ENCODE peak calls at places on chromosomes 16 and 17, in four cellular contexts. I, U, K and G are unnamed samples.

GRCh38 chr17:2419526-2419925 is 18.7 kb upstream of the MNT start:
- DNase-seq in I (no peak), U (no peak), K (no peak), G (no peak)

GRCh38 chr16:80463303-80463702 is 77.5 kb upstream of the DYNLRB2 start:
- DNase-seq in I (no peak), U (no peak), K (no peak), G (no peak)

GRCh38 chr16:2799852-2800226 is 1.6 kb downstream of the PRSS41 start:
- DNase-seq in I (no peak), U (no peak), K (no peak), G (no peak)

GRCh38 chr16:75298252-75298651 is 46.8 kb upstream of the BCAR1 start:
- DNase-seq in I (no peak), U (no peak), K (no peak), G (no peak)

GRCh38 chr17:73021771-73022170 is 70.7 kb downstream of the SLC39A11 start:
- DNase-seq in I (no peak), U (peak; percentile 48), K (no peak), G (no peak)

GRCh38 chr16:15972046-15972868 is 22.8 kb downstream of the ABCC1 start:
- DNase-seq in I (no peak), U (no peak), K (peak; percentile 67), G (no peak)

GRCh38 chr17:1485748-1486376 is 6.6 kb downstream of the MYO1C start:
- DNase-seq in I (peak; percentile 72), U (peak; percentile 95), K (peak; percentile 44), G (no peak)

GRCh38 chr16:85656351-85657266 is 32.1 kb downstream of the GINS2 start:
- DNase-seq in I (no peak), U (peak; percentile 79), K (no peak), G (no peak)

GRCh38 chr16:6846452-6846851 is 486.2 kb upstream of the RBFOX1 start:
- DNase-seq in I (no peak), U (no peak), K (no peak), G (no peak)

GRCh38 chr17:6608321-6608720 is 32.2 kb downstream of the KIAA0753 start:
- DNase-seq in I (no peak), U (no peak), K (peak; percentile 56), G (no peak)

GRCh38 chr17:71472809-71473789 is 647.7 kb upstream of the SOX9 start:
- DNase-seq in I (no peak), U (no peak), K (peak; percentile 49), G (peak; percentile 42)

GRCh38 chr17:49136335-49136734 is 3.8 kb downstream of the B4GALNT2 start:
- DNase-seq in I (no peak), U (no peak), K (no peak), G (no peak)

GRCh38 chr16:28879261-28879840 is 1.1 kb downstream of the ATP2A1 start:
- DNase-seq in I (no peak), U (no peak), K (no peak), G (no peak)

GRCh38 chr16:2048116-2048543 is 345 bp downstream of the TSC2 start:
- DNase-seq in I (no peak), U (no peak), K (no peak), G (no peak)

GRCh38 chr16:80300876-80301275 is 239.9 kb upstream of the DYNLRB2 start:
- DNase-seq in I (no peak), U (no peak), K (peak; percentile 83), G (peak; percentile 18)

GRCh38 chr17:41026668-41027471 is at the start of gene KRTAP1-5:
- DNase-seq in I (no peak), U (peak; percentile 36), K (peak; percentile 74), G (peak; percentile 64)

GRCh38 chr16:73047221-73047535 is 750 bp downstream of the ZFHX3 start:
- DNase-seq in I (no peak), U (no peak), K (peak; percentile 85), G (no peak)

GRCh38 chr16:73046484-73047214 is 1.3 kb downstream of the ZFHX3 start:
- DNase-seq in I (no peak), U (no peak), K (no peak), G (no peak)

GRCh38 chr16:73047536-73048291 is at the start of gene ZFHX3:
- DNase-seq in I (peak; percentile 69), U (peak; percentile 94), K (no peak), G (no peak)

GRCh38 chr16:73049051-73049910 is 1.4 kb upstream of the ZFHX3 start:
- DNase-seq in I (no peak), U (no peak), K (no peak), G (no peak)

DNA sequence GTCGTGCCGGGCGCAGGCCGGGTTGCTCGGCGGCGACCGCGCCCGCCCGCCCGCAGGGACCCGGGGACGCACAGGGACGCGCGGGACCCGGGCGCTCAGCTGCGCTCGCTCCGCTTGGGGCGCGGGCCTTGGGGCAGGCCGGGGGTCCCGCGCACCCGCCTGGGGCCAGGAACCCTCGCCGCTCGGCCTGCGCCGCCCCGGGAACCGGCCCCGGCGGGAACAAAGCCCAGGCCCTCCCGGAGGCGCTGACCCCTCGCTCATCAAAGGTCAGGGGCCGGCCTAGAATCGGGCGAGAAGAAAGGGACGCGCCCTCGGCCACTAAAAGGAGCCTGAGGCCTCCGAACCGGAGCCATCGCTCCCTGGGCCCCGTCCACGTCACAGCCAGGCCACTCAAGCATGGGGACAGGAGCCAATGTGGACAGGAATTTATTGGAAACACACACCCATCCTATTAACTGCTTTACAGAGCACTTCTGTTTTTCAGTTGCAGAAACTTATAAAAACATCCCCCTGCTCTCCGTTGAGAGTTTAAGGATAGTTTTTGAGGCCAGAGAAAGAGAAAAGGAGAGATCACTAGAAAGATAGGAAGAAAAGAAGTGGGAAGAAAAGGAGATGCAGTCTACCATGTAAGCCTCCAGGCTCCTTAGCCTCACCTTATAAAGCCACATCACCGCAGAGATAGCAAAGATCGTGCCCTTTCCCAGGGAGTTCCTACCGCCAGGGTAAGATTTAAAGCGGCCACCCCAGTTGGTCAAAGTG is 543 bp upstream of the ZFHX3 start:
- DNase-seq in I (no peak), U (no peak), K (no peak), G (no peak)
- H3K27ac ChIP-seq in I (peak overlapping the region; percentile 99), U (peak overlapping the region; percentile 93), K (peak overlapping the region; percentile 74), G (peak overlapping the region; percentile 75)

DNA sequence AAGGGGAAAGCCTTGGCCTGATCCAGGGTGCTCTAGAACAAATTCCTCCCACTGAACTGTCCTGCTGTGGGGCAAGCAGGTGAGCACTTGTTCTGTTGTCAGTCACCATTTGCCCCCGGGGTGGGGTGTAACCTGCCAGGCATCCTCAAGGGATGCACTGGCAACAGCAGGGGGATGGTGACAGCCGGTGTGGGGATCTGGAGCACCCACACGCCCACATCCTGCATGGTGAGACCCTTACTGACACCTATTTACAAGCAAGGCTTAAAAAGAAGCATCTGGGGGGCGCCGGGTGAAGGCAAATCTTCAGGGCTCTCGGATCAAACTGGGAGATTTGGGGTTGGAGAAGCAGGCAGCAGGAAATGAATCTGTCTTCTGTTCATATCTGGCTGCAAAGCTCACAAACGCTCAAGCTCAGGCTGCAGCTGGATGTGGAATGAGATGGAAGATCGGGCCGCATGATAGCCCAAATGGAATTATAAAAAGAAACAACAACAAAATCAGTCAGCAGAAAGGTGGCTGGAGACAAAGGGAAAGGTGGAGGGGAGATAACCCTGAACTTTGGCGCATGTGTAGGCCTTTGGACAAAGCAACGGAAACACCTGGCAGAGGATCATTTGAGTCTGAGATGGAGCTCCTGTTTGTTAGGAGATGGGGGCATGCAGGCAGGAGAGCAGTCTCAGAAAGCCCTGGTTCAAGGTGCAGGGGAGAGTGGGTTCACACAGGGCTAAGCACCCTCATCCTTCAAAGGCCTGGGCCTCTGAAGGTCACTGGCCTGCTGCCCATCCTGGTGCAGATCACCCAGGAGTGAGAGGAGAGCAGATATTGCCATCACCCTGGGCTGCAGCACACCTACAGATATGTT is 20.9 kb upstream of the NUP93 start:
- DNase-seq in I (no peak), U (no peak), K (no peak), G (no peak)
- H3K27ac ChIP-seq in I (no peak overlapping the region), U (peak overlapping the region; percentile 64), K (no peak overlapping the region), G (no peak overlapping the region)

GRCh38 chr17:77455111-77455877 is 314.5 kb downstream of the SEC14L1 start:
- DNase-seq in I (no peak), U (peak; percentile 67), K (peak; percentile 99), G (no peak)
- H3K27ac ChIP-seq in I (no peak overlapping the region), U (peak overlapping the region; percentile 85), K (peak overlapping the region; percentile 88), G (peak overlapping the region; percentile 52)

DNA sequence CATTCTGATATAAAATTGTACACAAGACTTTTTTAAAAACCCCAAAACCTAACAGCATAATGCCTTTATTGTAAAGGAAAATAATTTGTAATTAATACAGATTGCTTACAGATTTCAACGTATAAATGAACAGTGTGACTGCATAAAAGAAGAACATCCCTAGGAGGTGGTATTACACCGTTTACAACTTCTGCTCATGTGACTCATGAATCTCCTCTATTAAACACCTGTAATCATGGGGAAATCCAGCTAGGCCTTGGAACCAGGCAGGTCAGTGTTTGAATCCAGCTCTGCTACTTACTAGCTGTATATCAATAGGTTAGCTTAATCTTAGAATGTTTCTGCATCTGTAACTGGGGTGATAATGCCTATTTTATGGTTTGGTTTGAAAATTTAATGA is 15.2 kb downstream of the RABEP1 start:
- DNase-seq in I (no peak), U (no peak), K (no peak), G (no peak)
- H3K27ac ChIP-seq in I (no peak overlapping the region), U (no peak overlapping the region), K (no peak overlapping the region), G (no peak overlapping the region)